ENCODE peak calls at places on chromosomes 11 and 22, in four cellular contexts. M, X, Q and N are unnamed samples.

GRCh38 chr11:6387811-6388599 is 2.3 kb upstream of the SMPD1 start:
- DNase-seq in X (no peak), Q (no peak), M (no peak), N (peak; percentile 20)

GRCh38 chr22:20951932-20952380 is 15.1 kb upstream of the AIFM3 start:
- DNase-seq in M (no peak), Q (no peak), X (peak; percentile 61), N (no peak)

GRCh38 chr22:19097518-19097917 is 24.7 kb downstream of the DGCR2 start:
- DNase-seq in M (no peak), X (no peak), Q (no peak), N (no peak)

GRCh38 chr22:46846154-46846831 is 83.8 kb downstream of the TBC1D22A start:
- DNase-seq in M (no peak), X (no peak), Q (no peak), N (no peak)

GRCh38 chr22:37887610-37888378 is 18.3 kb upstream of the MICALL1 start:
- DNase-seq in X (no peak), Q (no peak), M (peak; percentile 51), N (peak; percentile 90)

GRCh38 chr11:2719831-2720603 is 20.2 kb upstream of the KCNQ1OT1 start:
- DNase-seq in X (no peak), Q (no peak), M (no peak), N (no peak)

GRCh38 chr11:12853652-12854296 is 155.3 kb upstream of the RASSF10 start:
- DNase-seq in M (no peak), Q (no peak), X (peak; percentile 78), N (no peak)

GRCh38 chr22:45309422-45310227 is at the start of gene FAM118A:
- DNase-seq in M (peak; percentile 96), X (peak; percentile 97), Q (peak; percentile 92), N (peak; percentile 79)

GRCh38 chr22:37267128-37267587 is 15.2 kb upstream of the CYTH4 start:
- DNase-seq in X (peak; percentile 68), Q (no peak), M (no peak), N (no peak)

GRCh38 chr22:49734390-49734789 is 93.3 kb downstream of the BRD1 start:
- DNase-seq in M (no peak), Q (no peak), X (no peak), N (no peak)

GRCh38 chr11:47466701-47467250 is 17.8 kb upstream of the RAPSN start:
- DNase-seq in Q (peak; percentile 40), X (no peak), M (peak; percentile 61), N (peak; percentile 60)

GRCh38 chr11:15926071-15926470 is 430.3 kb downstream of the SOX6 start:
- DNase-seq in M (no peak), Q (no peak), X (no peak), N (no peak)

GRCh38 chr11:60991457-60991856 is 20.0 kb downstream of the CD6 start:
- DNase-seq in Q (no peak), X (no peak), M (no peak), N (no peak)

GRCh38 chr11:108906826-108907225 is 242.0 kb downstream of the DDX10 start:
- DNase-seq in X (no peak), M (no peak), Q (no peak), N (no peak)